ENCODE peak calls at places on chromosome 17, in five cellular contexts. C, Q, O, K and A are unnamed samples.

GRCh38 chr17:78300962-78301820 is 58.7 kb downstream of the SOCS3 start:
- DNase-seq in C (no peak), Q (no peak), O (no peak), K (no peak), A (no peak)

GRCh38 chr17:39740357-39741111 is 2.8 kb downstream of the GRB7 start:
- DNase-seq in C (no peak), Q (no peak), O (no peak), K (no peak), A (no peak)

GRCh38 chr17:28008526-28008925 is 34.0 kb upstream of the NLK start:
- DNase-seq in C (no peak), Q (peak; percentile 55), O (no peak), K (no peak), A (no peak)

GRCh38 chr17:73389411-73389810 is 77.6 kb upstream of the CDC42EP4 start:
- DNase-seq in C (no peak), Q (no peak), O (no peak), K (no peak), A (no peak)

GRCh38 chr17:5644065-5644464 is 59.8 kb upstream of the NLRP1 start:
- DNase-seq in C (no peak), Q (no peak), O (no peak), K (no peak), A (no peak)

GRCh38 chr17:44912763-44913544 is 2.3 kb downstream of the GFAP start:
- DNase-seq in C (no peak), Q (no peak), O (no peak), K (no peak), A (no peak)

GRCh38 chr17:880074-880870 is 98.1 kb downstream of the MRM3 start:
- DNase-seq in C (no peak), Q (no peak), O (no peak), K (no peak), A (no peak)

GRCh38 chr17:78674595-78675315 is 97.6 kb upstream of the DNAH17 start:
- DNase-seq in C (no peak), Q (no peak), O (no peak), K (peak; percentile 64), A (no peak)

GRCh38 chr17:3879181-3879580 is 13.7 kb downstream of the CAMKK1 start:
- DNase-seq in C (no peak), Q (peak; percentile 49), O (peak; percentile 33), K (peak; percentile 59), A (no peak)

GRCh38 chr17:40607641-40608040 is 40.0 kb downstream of the SMARCE1 start:
- DNase-seq in C (no peak), Q (no peak), O (no peak), K (no peak), A (peak; percentile 45)

GRCh38 chr17:58306131-58306951 is 22.3 kb downstream of the TSPOAP1 start:
- DNase-seq in C (no peak), Q (no peak), O (no peak), K (no peak), A (no peak)